ENCODE peak calls at places on chromosomes 5 and 9, in four cellular contexts. M is sigmoid colon, Y is cardiac muscle cell, H is RWPE1. D is an unnamed sample.

GRCh38 chr5:179817071-179817840 is 3.4 kb upstream of the SQSTM1 start:
- DNase-seq in M (no peak), Y (no peak), H (no peak), D (peak)

GRCh38 chr5:40738502-40738901 is 17.3 kb downstream of the TTC33 start:
- DNase-seq in M (no peak), Y (no peak), H (no peak), D (no peak)

GRCh38 chr9:126854734-126855133 is 5.7 kb upstream of the ZBTB34 start:
- DNase-seq in M (no peak), Y (no peak), H (no peak), D (no peak)

GRCh38 chr5:67268233-67269011 is 71.8 kb upstream of the CD180 start:
- DNase-seq in M (peak), Y (no peak), H (peak), D (no peak)

GRCh38 chr5:145936401-145937131 is at the start of gene SH3RF2:
- DNase-seq in M (peak), Y (peak), H (peak), D (peak)

GRCh38 chr5:142143878-142144277 is 35.3 kb downstream of the NDFIP1 start:
- DNase-seq in M (no peak), Y (peak), H (peak), D (no peak)

GRCh38 chr5:68436686-68437520 is 221.3 kb downstream of the PIK3R1 start:
- DNase-seq in M (no peak), Y (no peak), H (no peak), D (no peak)

GRCh38 chr5:60178101-60178500 is 284.6 kb upstream of the PDE4D start:
- DNase-seq in M (no peak), Y (no peak), H (no peak), D (no peak)

GRCh38 chr5:142626056-142626455 is 59.8 kb downstream of the FGF1 start:
- DNase-seq in M (no peak), Y (no peak), H (no peak), D (no peak)

GRCh38 chr9:127776195-127776918 is 2.1 kb downstream of the SH2D3C start:
- DNase-seq in M (no peak), Y (peak), H (no peak), D (no peak)

DNA sequence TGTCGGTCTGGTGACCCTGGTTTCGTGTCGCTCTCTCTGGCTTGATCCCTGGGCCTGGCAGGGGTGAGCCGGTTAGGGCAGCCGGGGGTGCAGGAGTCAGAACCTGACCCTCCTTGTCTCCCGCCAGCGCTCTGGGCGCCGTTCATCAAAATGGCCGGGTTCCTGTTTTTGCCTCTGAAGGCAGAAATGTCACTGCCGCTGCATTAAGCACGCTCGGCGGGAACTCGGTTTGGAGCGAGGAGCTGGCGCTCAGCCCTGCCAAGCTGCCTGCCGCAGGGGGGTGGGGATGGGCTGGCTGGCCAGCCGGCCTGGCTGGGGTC is 63.7 kb downstream of the CXXC5 start:
- DNase-seq in M (peak), Y (no peak), H (no peak), D (no peak)
- TF ChIP-seq CTCF in M (no peak), Y (no peak), H (no peak), D (no peak)

DNA sequence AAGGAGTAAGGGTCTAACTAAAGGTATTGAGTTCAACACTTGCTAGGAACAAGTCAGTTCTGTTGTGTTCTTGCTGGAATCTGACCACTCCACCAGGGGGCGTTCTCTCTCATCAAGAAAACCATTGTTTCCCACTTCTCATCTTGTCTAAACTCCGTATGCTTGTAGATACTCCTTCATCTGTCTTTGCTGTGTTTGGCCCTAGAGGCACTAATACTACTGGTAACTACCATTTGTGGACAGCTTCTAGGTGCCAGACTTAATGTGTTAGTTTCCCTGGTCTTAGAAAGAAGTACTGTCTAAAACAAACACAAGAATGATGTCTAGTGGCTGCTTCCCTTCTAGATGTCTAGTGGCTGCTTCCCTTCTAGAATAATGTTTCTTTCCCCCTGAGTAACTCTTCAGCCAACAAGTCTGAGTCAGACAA is 18.7 kb upstream of the PTPDC1 start:
- DNase-seq in M (peak), Y (peak), H (peak), D (no peak)
- TF ChIP-seq CTCF in M (peak), Y (peak), H (peak), D (peak)

GRCh38 chr9:18297532-18297872 is 176.5 kb upstream of the ADAMTSL1 start:
- DNase-seq in M (no peak), Y (no peak), H (peak), D (no peak)
- TF ChIP-seq CTCF in M (no peak), Y (peak), H (no peak), D (peak)

GRCh38 chr9:136133191-136133958 is 14.7 kb upstream of the TMEM250 start:
- DNase-seq in M (no peak), Y (peak), H (no peak), D (no peak)
- TF ChIP-seq CTCF in M (peak), Y (peak), H (peak), D (peak)

GRCh38 chr9:2298217-2298616 is 283.1 kb downstream of the SMARCA2 start:
- DNase-seq in M (no peak), Y (no peak), H (no peak), D (no peak)
- TF ChIP-seq CTCF in M (no peak), Y (no peak), H (no peak), D (no peak)

DNA sequence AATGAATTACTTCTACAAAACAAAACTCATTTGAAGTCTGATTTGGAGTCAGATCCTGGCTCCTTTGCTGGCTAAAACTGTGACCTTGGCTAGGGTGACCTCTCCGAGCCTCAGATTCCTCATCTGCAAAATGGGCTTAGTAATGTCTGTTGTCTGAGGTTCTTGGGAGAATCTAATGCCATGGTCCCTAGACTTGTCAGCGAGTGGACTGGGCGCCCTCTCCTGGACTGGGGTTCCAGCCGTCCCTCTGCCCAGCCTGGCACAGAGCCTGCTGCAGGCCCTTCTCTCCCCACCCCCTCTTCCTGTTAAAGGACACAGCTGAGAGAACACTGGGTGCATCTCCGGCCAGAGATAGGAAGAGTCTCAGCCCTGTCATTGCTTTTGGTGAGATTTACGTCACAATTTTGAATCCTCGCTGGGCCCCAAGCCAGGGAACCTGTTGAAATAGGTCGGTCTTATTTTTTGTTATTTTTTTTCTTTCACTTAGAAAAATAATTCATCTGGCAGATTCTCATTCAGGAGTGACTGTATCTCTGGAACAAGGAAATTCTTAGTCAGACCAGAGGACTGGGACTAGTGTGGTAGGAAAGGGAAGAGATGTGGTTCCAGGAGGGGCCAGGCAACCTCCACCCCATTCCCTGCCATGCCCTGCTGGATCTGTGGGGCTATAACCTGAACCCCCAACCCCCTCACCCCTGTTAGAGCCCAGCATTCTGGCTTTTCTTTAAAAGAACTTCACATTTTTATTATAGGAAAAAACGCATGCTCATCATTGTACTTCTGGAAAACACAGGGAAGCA is 48.2 kb upstream of the RPL26L1 start:
- DNase-seq in M (peak), Y (no peak), H (no peak), D (no peak)
- TF ChIP-seq CTCF in M (no peak), Y (peak), H (peak), D (peak)

GRCh38 chr5:111158105-111158744 is 66.0 kb upstream of the CAMK4 start:
- DNase-seq in M (peak), Y (peak), H (peak), D (no peak)
- TF ChIP-seq CTCF in M (peak), Y (peak), H (peak), D (peak)

DNA sequence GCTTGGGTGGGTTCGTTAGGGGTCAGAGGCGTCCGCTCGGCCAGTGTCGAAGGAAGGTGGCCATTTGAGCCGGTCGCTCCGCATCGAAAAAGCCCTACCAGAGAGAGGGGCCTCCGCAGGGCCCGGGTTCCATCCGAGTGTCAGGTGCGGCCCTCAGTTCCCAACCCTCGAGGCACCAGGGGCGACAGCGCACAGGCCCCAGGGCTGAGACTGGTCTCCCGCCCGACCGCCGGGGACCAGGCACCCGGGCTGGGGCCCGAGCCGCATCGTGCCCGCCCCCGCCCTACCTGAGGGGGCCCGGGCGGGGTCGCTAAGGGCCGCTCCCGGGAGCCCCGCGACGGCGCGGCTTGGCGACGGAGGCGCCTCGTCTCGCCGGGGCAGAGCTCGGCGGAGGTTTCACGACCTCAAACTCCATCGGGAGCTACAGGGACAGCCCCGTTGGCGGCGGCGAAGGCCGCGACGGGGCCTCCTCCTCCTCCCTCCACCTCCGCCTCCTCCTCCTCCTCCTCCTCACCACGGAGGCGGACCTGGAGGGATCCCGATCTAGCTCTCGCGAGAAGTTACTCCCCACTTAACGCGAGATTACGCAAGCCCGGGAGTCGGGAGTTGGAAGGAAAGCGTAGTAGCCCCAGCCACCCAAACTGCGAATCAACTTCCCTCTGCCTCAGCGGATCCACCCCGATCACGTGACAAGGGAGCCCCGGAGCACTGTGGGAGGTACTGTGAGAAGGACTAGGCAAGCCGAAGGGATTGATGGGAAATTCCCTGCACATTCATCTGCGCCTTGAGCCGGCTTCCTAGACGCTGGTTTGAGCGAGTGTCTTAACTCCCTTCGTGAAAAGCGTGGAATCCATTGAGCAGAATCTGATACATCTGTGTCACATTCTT is at the start of gene RC3H2:
- DNase-seq in M (peak), Y (peak), H (peak), D (peak)
- TF ChIP-seq CTCF in M (no peak), Y (no peak), H (no peak), D (peak)

DNA sequence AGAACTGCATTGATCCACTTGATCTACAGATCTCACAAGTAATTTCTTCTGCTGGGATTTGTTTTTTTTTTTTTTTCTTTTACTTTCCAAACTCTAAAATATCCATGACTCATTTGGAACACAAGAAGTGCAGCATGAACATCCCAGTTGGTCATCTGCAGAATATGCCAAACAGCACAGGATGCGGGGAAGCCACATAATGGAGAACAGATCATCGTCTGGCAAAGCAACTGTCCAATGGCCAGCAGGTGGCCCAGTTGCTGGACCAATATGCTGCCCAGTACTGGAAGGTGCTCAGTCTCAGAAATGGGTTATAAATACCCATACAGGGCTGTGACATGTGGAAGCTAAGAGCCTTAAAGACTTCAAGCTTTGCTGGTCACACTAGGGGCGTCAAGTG is 221.3 kb upstream of the TAS2R1 start:
- DNase-seq in M (no peak), Y (peak), H (peak), D (no peak)
- TF ChIP-seq CTCF in M (no peak), Y (peak), H (peak), D (peak)